ENCODE peak calls at places on chromosomes 13 and 19, in five cellular contexts. B is psoas muscle, O is Right ventricle myocardium inferior, Y is AG09309, J is ecto neural progenitor cell. A is an unnamed sample.

GRCh38 chr13:25478186-25478585 is 106.4 kb downstream of the ATP8A2 start:
- DNase-seq in B (no peak), O (no peak), Y (no peak), J (no peak), A (no peak)

GRCh38 chr13:72662548-72662947 is 64.9 kb downstream of the MZT1 start:
- DNase-seq in B (no peak), O (no peak), Y (no peak), J (no peak), A (no peak)

GRCh38 chr13:30615851-30616311 is 1.8 kb upstream of the USPL1 start:
- DNase-seq in B (no peak), O (no peak), Y (peak; percentile 10), J (no peak), A (no peak)

GRCh38 chr13:25292301-25292700 is 5.0 kb upstream of the MTMR6 start:
- DNase-seq in B (peak; percentile 14), O (no peak), Y (no peak), J (no peak), A (no peak)

GRCh38 chr19:52898101-52898500 is 666 bp upstream of the ZNF320 start:
- DNase-seq in B (peak; percentile 14), O (no peak), Y (no peak), J (peak; percentile 58), A (no peak)

GRCh38 chr13:98989469-98990235 is 11.8 kb upstream of the DOCK9 start:
- DNase-seq in B (no peak), O (no peak), Y (no peak), J (no peak), A (no peak)

GRCh38 chr13:44364601-44365000 is 9.0 kb upstream of the SERP2 start:
- DNase-seq in B (no peak), O (no peak), Y (no peak), J (peak; percentile 59), A (peak; percentile 57)

GRCh38 chr19:50906217-50906616 is 5.0 kb downstream of the KLK4 start:
- DNase-seq in B (no peak), O (no peak), Y (no peak), J (peak; percentile 67), A (no peak)

GRCh38 chr19:42401365-42402303 is 11.5 kb upstream of the CNFN start:
- DNase-seq in B (peak; percentile 83), O (peak; percentile 90), Y (peak; percentile 32), J (peak; percentile 89), A (peak; percentile 66)

GRCh38 chr13:21176195-21176981 is at the start of the genes MRPL57 and SKA3:
- DNase-seq in B (peak; percentile 92), O (peak; percentile 95), Y (peak; percentile 57), J (peak; percentile 97), A (peak; percentile 93)

GRCh38 chr13:28494537-28494860 is 429 bp downstream of the FLT1 start:
- DNase-seq in B (no peak), O (no peak), Y (no peak), J (no peak), A (no peak)

GRCh38 chr19:1324792-1325567 is 39.3 kb downstream of the EFNA2 start:
- DNase-seq in B (peak; percentile 65), O (no peak), Y (no peak), J (no peak), A (no peak)

GRCh38 chr13:30864352-30865130 is 41.5 kb upstream of the MEDAG start:
- DNase-seq in B (no peak), O (no peak), Y (peak; percentile 83), J (no peak), A (no peak)

GRCh38 chr19:58395220-58395978 is at the start of gene RNF225:
- DNase-seq in B (no peak), O (no peak), Y (no peak), J (no peak), A (no peak)

GRCh38 chr19:49889687-49890348 is 6.9 kb downstream of the IL4I1 start:
- DNase-seq in B (peak; percentile 82), O (peak; percentile 91), Y (no peak), J (peak; percentile 84), A (no peak)

GRCh38 chr19:17755977-17756670 is 4.8 kb downstream of the FCHO1 start:
- DNase-seq in B (no peak), O (no peak), Y (no peak), J (peak; percentile 93), A (no peak)

GRCh38 chr13:80571346-80572307 is 230.7 kb upstream of the SPRY2 start:
- DNase-seq in B (no peak), O (no peak), Y (no peak), J (no peak), A (no peak)

GRCh38 chr19:33302974-33303790 is 848 bp upstream of the CEBPA start:
- DNase-seq in B (peak; percentile 68), O (peak; percentile 82), Y (no peak), J (peak; percentile 68), A (peak; percentile 66)

GRCh38 chr13:25247345-25247744 is 39.9 kb downstream of the MTMR6 start:
- DNase-seq in B (no peak), O (no peak), Y (no peak), J (no peak), A (no peak)

GRCh38 chr13:51928231-51928630 is 66.5 kb downstream of the CCDC70 start:
- DNase-seq in B (no peak), O (no peak), Y (no peak), J (no peak), A (no peak)

GRCh38 chr19:39937094-39937493 is 2.7 kb upstream of the FCGBP start:
- DNase-seq in B (no peak), O (no peak), Y (no peak), J (no peak), A (peak; percentile 6)

GRCh38 chr19:39444598-39445257 is 654 bp upstream of the SUPT5H start:
- DNase-seq in B (no peak), O (peak; percentile 61), Y (no peak), J (no peak), A (no peak)

GRCh38 chr13:112056284-112056727 is 10.6 kb upstream of the SOX1 start:
- DNase-seq in B (no peak), O (no peak), Y (no peak), J (no peak), A (no peak)

GRCh38 chr19:33374406-33374703 is 846 bp downstream of the CEBPG start:
- DNase-seq in B (no peak), O (no peak), Y (no peak), J (no peak), A (no peak)

GRCh38 chr13:60061737-60062136 is 102.0 kb downstream of the DIAPH3 start:
- DNase-seq in B (no peak), O (no peak), Y (no peak), J (no peak), A (no peak)

GRCh38 chr13:37485766-37486165 is 112.8 kb downstream of the POSTN start:
- DNase-seq in B (no peak), O (no peak), Y (no peak), J (no peak), A (no peak)

GRCh38 chr13:24306632-24307031 is 2.7 kb upstream of the C1QTNF9 start:
- DNase-seq in B (no peak), O (no peak), Y (peak; percentile 31), J (no peak), A (no peak)

GRCh38 chr19:12000152-12000981 is 35.1 kb downstream of the ZNF433 start:
- DNase-seq in B (no peak), O (no peak), Y (no peak), J (no peak), A (peak; percentile 6)

GRCh38 chr13:31045621-31046081 is 113.2 kb downstream of the TEX26 start:
- DNase-seq in B (peak; percentile 54), O (no peak), Y (peak; percentile 76), J (no peak), A (no peak)

GRCh38 chr13:105341758-105342157 is 1193.7 kb downstream of the EFNB2 start:
- DNase-seq in B (no peak), O (no peak), Y (no peak), J (no peak), A (no peak)

GRCh38 chr13:80214521-80214941 is 126.4 kb downstream of the SPRY2 start:
- DNase-seq in B (no peak), O (no peak), Y (no peak), J (no peak), A (no peak)

GRCh38 chr13:79056706-79057105 is 349.3 kb downstream of the RBM26 start:
- DNase-seq in B (no peak), O (no peak), Y (no peak), J (no peak), A (no peak)

GRCh38 chr13:70249332-70250064 is 141.2 kb upstream of the KLHL1 start:
- DNase-seq in B (no peak), O (no peak), Y (no peak), J (no peak), A (no peak)

GRCh38 chr19:42283248-42284065 is 14.4 kb downstream of the CIC start:
- DNase-seq in B (peak; percentile 97), O (peak; percentile 98), Y (peak; percentile 50), J (peak; percentile 97), A (peak; percentile 97)

GRCh38 chr19:33689138-33689746 is 67.5 kb downstream of the CHST8 start:
- DNase-seq in B (no peak), O (peak; percentile 55), Y (no peak), J (peak; percentile 34), A (no peak)

GRCh38 chr13:50357586-50358118 is 342.4 kb downstream of the KCNRG start:
- DNase-seq in B (no peak), O (no peak), Y (peak; percentile 59), J (no peak), A (peak; percentile 51)